ENCODE peak calls at places on chromosomes 13 and 19, in four cellular contexts. One of them, this sample, is unnamed.

GRCh38 chr13:77274126-77274525 is 52.8 kb downstream of the MYCBP2 start:
- DNase-seq in activated CD4-positive, alpha-beta T cell treated with anti-CD3 and anti-CD28 coated beads for 36 hours: no peak
- DNase-seq in stimulated activated CD4-positive, alpha-beta T cell treated with anti-CD3 and anti-CD28 coated beads, Interleukin-2, amount 100 ng/mL, for 24 hours: no peak
- DNase-seq in stimulated activated CD8-positive, alpha-beta memory T cell treated with anti-CD3 and anti-CD28 coated beads, Interleukin-12 subunit alpha, Interleukin-12 subunit beta, amount 100 ng/mL, for 4 hours: no peak
- DNase-seq in this sample: no peak

GRCh38 chr13:21730186-21730880 is 59.5 kb downstream of the FGF9 start:
- DNase-seq in activated CD4-positive, alpha-beta T cell treated with anti-CD3 and anti-CD28 coated beads for 36 hours: no peak
- DNase-seq in stimulated activated CD4-positive, alpha-beta T cell treated with anti-CD3 and anti-CD28 coated beads, Interleukin-2, amount 100 ng/mL, for 24 hours: no peak
- DNase-seq in stimulated activated CD8-positive, alpha-beta memory T cell treated with anti-CD3 and anti-CD28 coated beads, Interleukin-12 subunit alpha, Interleukin-12 subunit beta, amount 100 ng/mL, for 4 hours: no peak
- DNase-seq in this sample: no peak

GRCh38 chr13:67867206-67867605 is 637.1 kb upstream of the PCDH9 start:
- DNase-seq in activated CD4-positive, alpha-beta T cell treated with anti-CD3 and anti-CD28 coated beads for 36 hours: no peak
- DNase-seq in stimulated activated CD4-positive, alpha-beta T cell treated with anti-CD3 and anti-CD28 coated beads, Interleukin-2, amount 100 ng/mL, for 24 hours: no peak
- DNase-seq in stimulated activated CD8-positive, alpha-beta memory T cell treated with anti-CD3 and anti-CD28 coated beads, Interleukin-12 subunit alpha, Interleukin-12 subunit beta, amount 100 ng/mL, for 4 hours: no peak
- DNase-seq in this sample: no peak

GRCh38 chr13:27353166-27353583 is 71.2 kb upstream of the GTF3A start:
- DNase-seq in activated CD4-positive, alpha-beta T cell treated with anti-CD3 and anti-CD28 coated beads for 36 hours: peak
- DNase-seq in stimulated activated CD4-positive, alpha-beta T cell treated with anti-CD3 and anti-CD28 coated beads, Interleukin-2, amount 100 ng/mL, for 24 hours: peak
- DNase-seq in stimulated activated CD8-positive, alpha-beta memory T cell treated with anti-CD3 and anti-CD28 coated beads, Interleukin-12 subunit alpha, Interleukin-12 subunit beta, amount 100 ng/mL, for 4 hours: no peak
- DNase-seq in this sample: no peak

GRCh38 chr19:33501957-33502356 is 19.6 kb downstream of the PEPD start:
- DNase-seq in activated CD4-positive, alpha-beta T cell treated with anti-CD3 and anti-CD28 coated beads for 36 hours: no peak
- DNase-seq in stimulated activated CD4-positive, alpha-beta T cell treated with anti-CD3 and anti-CD28 coated beads, Interleukin-2, amount 100 ng/mL, for 24 hours: no peak
- DNase-seq in stimulated activated CD8-positive, alpha-beta memory T cell treated with anti-CD3 and anti-CD28 coated beads, Interleukin-12 subunit alpha, Interleukin-12 subunit beta, amount 100 ng/mL, for 4 hours: no peak
- DNase-seq in this sample: no peak

GRCh38 chr19:7817801-7818200 is 12.2 kb upstream of the EVI5L start:
- DNase-seq in activated CD4-positive, alpha-beta T cell treated with anti-CD3 and anti-CD28 coated beads for 36 hours: no peak
- DNase-seq in stimulated activated CD4-positive, alpha-beta T cell treated with anti-CD3 and anti-CD28 coated beads, Interleukin-2, amount 100 ng/mL, for 24 hours: no peak
- DNase-seq in stimulated activated CD8-positive, alpha-beta memory T cell treated with anti-CD3 and anti-CD28 coated beads, Interleukin-12 subunit alpha, Interleukin-12 subunit beta, amount 100 ng/mL, for 4 hours: no peak
- DNase-seq in this sample: no peak

GRCh38 chr13:109873351-109874123 is 87.2 kb upstream of the IRS2 start:
- DNase-seq in activated CD4-positive, alpha-beta T cell treated with anti-CD3 and anti-CD28 coated beads for 36 hours: no peak
- DNase-seq in stimulated activated CD4-positive, alpha-beta T cell treated with anti-CD3 and anti-CD28 coated beads, Interleukin-2, amount 100 ng/mL, for 24 hours: no peak
- DNase-seq in stimulated activated CD8-positive, alpha-beta memory T cell treated with anti-CD3 and anti-CD28 coated beads, Interleukin-12 subunit alpha, Interleukin-12 subunit beta, amount 100 ng/mL, for 4 hours: no peak
- DNase-seq in this sample: no peak

GRCh38 chr13:104979281-104979680 is 1556.2 kb downstream of the EFNB2 start:
- DNase-seq in activated CD4-positive, alpha-beta T cell treated with anti-CD3 and anti-CD28 coated beads for 36 hours: no peak
- DNase-seq in stimulated activated CD4-positive, alpha-beta T cell treated with anti-CD3 and anti-CD28 coated beads, Interleukin-2, amount 100 ng/mL, for 24 hours: no peak
- DNase-seq in stimulated activated CD8-positive, alpha-beta memory T cell treated with anti-CD3 and anti-CD28 coated beads, Interleukin-12 subunit alpha, Interleukin-12 subunit beta, amount 100 ng/mL, for 4 hours: no peak
- DNase-seq in this sample: no peak

GRCh38 chr19:54433697-54434096 is 15.3 kb upstream of the LENG8 start:
- DNase-seq in activated CD4-positive, alpha-beta T cell treated with anti-CD3 and anti-CD28 coated beads for 36 hours: no peak
- DNase-seq in stimulated activated CD4-positive, alpha-beta T cell treated with anti-CD3 and anti-CD28 coated beads, Interleukin-2, amount 100 ng/mL, for 24 hours: no peak
- DNase-seq in stimulated activated CD8-positive, alpha-beta memory T cell treated with anti-CD3 and anti-CD28 coated beads, Interleukin-12 subunit alpha, Interleukin-12 subunit beta, amount 100 ng/mL, for 4 hours: no peak
- DNase-seq in this sample: no peak

GRCh38 chr19:53991224-53992113 is at the start of gene CACNG6:
- DNase-seq in activated CD4-positive, alpha-beta T cell treated with anti-CD3 and anti-CD28 coated beads for 36 hours: no peak
- DNase-seq in stimulated activated CD4-positive, alpha-beta T cell treated with anti-CD3 and anti-CD28 coated beads, Interleukin-2, amount 100 ng/mL, for 24 hours: no peak
- DNase-seq in stimulated activated CD8-positive, alpha-beta memory T cell treated with anti-CD3 and anti-CD28 coated beads, Interleukin-12 subunit alpha, Interleukin-12 subunit beta, amount 100 ng/mL, for 4 hours: no peak
- DNase-seq in this sample: no peak

GRCh38 chr13:47545206-47545605 is 455.9 kb downstream of the SUCLA2 start:
- DNase-seq in activated CD4-positive, alpha-beta T cell treated with anti-CD3 and anti-CD28 coated beads for 36 hours: no peak
- DNase-seq in stimulated activated CD4-positive, alpha-beta T cell treated with anti-CD3 and anti-CD28 coated beads, Interleukin-2, amount 100 ng/mL, for 24 hours: no peak
- DNase-seq in stimulated activated CD8-positive, alpha-beta memory T cell treated with anti-CD3 and anti-CD28 coated beads, Interleukin-12 subunit alpha, Interleukin-12 subunit beta, amount 100 ng/mL, for 4 hours: no peak
- DNase-seq in this sample: no peak